ENCODE peak calls at places on chromosome 14, in six cellular contexts. Y is lower lobe of right lung, T is natural killer cell, Q is HFF-Myc, S is GM23338, M is heart left ventricle. C is an unnamed sample.

GRCh38 chr14:90730367-90730766 is 85.9 kb downstream of the TTC7B start:
- DNase-seq in T (no peak), S (peak), Q (no peak), Y (no peak), M (no peak), C (no peak)

GRCh38 chr14:21054123-21054767 is 3.4 kb upstream of the RNASE8 start:
- DNase-seq in Q (no peak), S (peak), M (no peak), Y (no peak), T (no peak), C (no peak)

GRCh38 chr14:91980157-91980556 is 32.7 kb upstream of the FBLN5 start:
- DNase-seq in M (no peak), T (no peak), Y (no peak), S (no peak), Q (peak), C (no peak)

GRCh38 chr14:93323597-93323992 is 9.2 kb downstream of the BTBD7 start:
- DNase-seq in Y (no peak), M (no peak), Q (no peak), S (no peak), T (no peak), C (no peak)

GRCh38 chr14:29030121-29030520 is 263.5 kb downstream of the FOXG1 start:
- DNase-seq in S (no peak), M (no peak), Y (no peak), Q (no peak), T (no peak), C (no peak)

GRCh38 chr14:49966971-49967630 is 74.2 kb downstream of the ARF6 start:
- DNase-seq in S (no peak), Y (no peak), M (no peak), T (no peak), Q (no peak), C (no peak)

GRCh38 chr14:24063263-24063836 is 8.0 kb upstream of the CPNE6 start:
- DNase-seq in Y (no peak), Q (no peak), M (no peak), T (no peak), S (no peak), C (no peak)

GRCh38 chr14:75223664-75224154 is 47.3 kb upstream of the TMED10 start:
- DNase-seq in M (peak), T (no peak), Y (peak), Q (no peak), S (peak), C (peak)

GRCh38 chr14:32209471-32209870 is 6.4 kb upstream of the RNU6-8 start:
- DNase-seq in M (no peak), Y (no peak), T (no peak), Q (no peak), S (no peak), C (no peak)

GRCh38 chr14:35821546-35822411 is 4.4 kb upstream of the BRMS1L start:
- DNase-seq in Q (peak), S (peak), T (no peak), Y (no peak), M (no peak), C (no peak)

GRCh38 chr14:52015411-52016030 is 26.2 kb downstream of the RTRAF start:
- DNase-seq in S (peak), T (no peak), M (peak), Q (no peak), Y (no peak), C (peak)

GRCh38 chr14:35814371-35815005 is 5.4 kb upstream of the RALGAPA1 start:
- DNase-seq in Y (no peak), S (peak), T (peak), Q (peak), M (peak), C (peak)

GRCh38 chr14:41605550-41606248 is 977 bp upstream of the LRFN5 start:
- DNase-seq in T (no peak), Y (no peak), S (peak), Q (no peak), M (no peak), C (peak)

GRCh38 chr14:90554341-90554740 is 157.5 kb downstream of the CALM1 start:
- DNase-seq in Q (no peak), Y (peak), T (no peak), M (no peak), S (no peak), C (no peak)

GRCh38 chr14:105908481-105908911 is 382.1 kb downstream of the TMEM121 start:
- DNase-seq in Q (no peak), Y (no peak), T (no peak), M (no peak), S (no peak), C (no peak)

GRCh38 chr14:105879503-105879866 is 353.1 kb downstream of the TMEM121 start:
- DNase-seq in S (no peak), Y (no peak), M (peak), Q (no peak), T (peak), C (no peak)

GRCh38 chr14:32564591-32564990 is 235.5 kb downstream of the AKAP6 start:
- DNase-seq in M (no peak), Y (no peak), Q (no peak), S (no peak), T (no peak), C (no peak)

GRCh38 chr14:94395900-94396574 is 7.6 kb upstream of the SERPINA1 start:
- DNase-seq in M (no peak), Q (no peak), S (no peak), Y (no peak), T (no peak), C (no peak)

GRCh38 chr14:70731447-70732239 is 77.7 kb downstream of the MAP3K9 start:
- DNase-seq in T (no peak), S (no peak), Y (no peak), M (no peak), Q (no peak), C (no peak)

DNA sequence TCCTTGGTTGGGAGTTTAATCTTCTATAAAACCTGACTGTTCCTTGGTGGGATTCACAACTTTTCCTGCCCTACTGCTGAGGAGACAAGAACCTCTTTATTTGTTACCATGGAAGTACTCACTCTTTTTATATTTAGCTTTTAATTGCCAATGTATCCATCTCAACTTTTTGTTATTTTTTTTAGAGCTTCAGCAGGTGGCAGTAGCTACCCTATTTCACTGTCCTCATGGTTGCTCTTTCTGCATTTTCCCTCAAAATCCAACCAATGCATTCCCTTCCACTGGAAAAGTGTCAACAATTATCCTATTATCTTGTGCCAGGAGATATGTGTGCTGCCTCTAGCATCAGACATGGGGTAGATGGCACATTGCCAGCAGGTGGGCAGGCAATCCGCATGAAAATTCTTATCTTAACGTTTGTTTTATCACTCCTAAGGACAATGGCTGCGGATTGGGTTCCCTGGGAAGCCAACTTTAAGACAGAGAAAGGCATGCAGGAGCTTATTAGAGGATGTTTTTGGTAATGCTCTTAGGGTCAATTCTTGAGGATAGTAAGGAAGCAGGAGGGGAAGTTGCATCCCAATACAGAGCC is 406.4 kb downstream of the SNAPC1 start:
- DNase-seq in M (no peak), T (no peak), S (peak), Q (no peak), Y (no peak), C (no peak)
- TF ChIP-seq CTCF in M (no peak), T (no peak), S (peak), Q (no peak), Y (no peak), C (no peak)

GRCh38 chr14:77986808-77987207 is 183.4 kb upstream of the NRXN3 start:
- DNase-seq in Y (no peak), S (no peak), M (no peak), T (no peak), Q (no peak), C (no peak)

GRCh38 chr14:77989441-77989891 is 180.7 kb upstream of the NRXN3 start:
- DNase-seq in M (peak), Y (no peak), S (no peak), Q (no peak), T (no peak), C (peak)

GRCh38 chr14:77988096-77988870 is 181.9 kb upstream of the NRXN3 start:
- DNase-seq in Q (no peak), M (no peak), Y (no peak), T (no peak), S (no peak), C (no peak)

GRCh38 chr14:77988966-77989365 is 181.2 kb upstream of the NRXN3 start:
- DNase-seq in S (no peak), Q (peak), M (peak), T (no peak), Y (no peak), C (no peak)

GRCh38 chr14:77991128-77991772 is 178.9 kb upstream of the NRXN3 start:
- DNase-seq in M (no peak), Q (no peak), T (no peak), Y (no peak), S (peak), C (no peak)
- TF ChIP-seq CTCF in M (no peak), Q (peak), T (no peak), Y (no peak), S (peak), C (no peak)

GRCh38 chr14:101359221-101360044 is 201.9 kb upstream of the DIO3 start:
- DNase-seq in Y (no peak), Q (no peak), M (no peak), T (no peak), S (no peak), C (no peak)
- TF ChIP-seq CTCF in Y (no peak), Q (no peak), M (no peak), T (no peak), S (no peak), C (no peak)

GRCh38 chr14:65798216-65798615 is 385.7 kb downstream of the FUT8 start:
- DNase-seq in M (no peak), T (no peak), Q (no peak), Y (no peak), S (no peak), C (no peak)

GRCh38 chr14:65791551-65791981 is 379.0 kb downstream of the FUT8 start:
- DNase-seq in S (no peak), Q (no peak), T (peak), Y (no peak), M (no peak), C (peak)

GRCh38 chr14:65792208-65792905 is 379.8 kb downstream of the FUT8 start:
- DNase-seq in M (no peak), Y (no peak), S (no peak), Q (no peak), T (no peak), C (no peak)

GRCh38 chr14:65790185-65790815 is 377.8 kb downstream of the FUT8 start:
- DNase-seq in S (peak), Y (no peak), Q (no peak), T (no peak), M (no peak), C (no peak)

DNA sequence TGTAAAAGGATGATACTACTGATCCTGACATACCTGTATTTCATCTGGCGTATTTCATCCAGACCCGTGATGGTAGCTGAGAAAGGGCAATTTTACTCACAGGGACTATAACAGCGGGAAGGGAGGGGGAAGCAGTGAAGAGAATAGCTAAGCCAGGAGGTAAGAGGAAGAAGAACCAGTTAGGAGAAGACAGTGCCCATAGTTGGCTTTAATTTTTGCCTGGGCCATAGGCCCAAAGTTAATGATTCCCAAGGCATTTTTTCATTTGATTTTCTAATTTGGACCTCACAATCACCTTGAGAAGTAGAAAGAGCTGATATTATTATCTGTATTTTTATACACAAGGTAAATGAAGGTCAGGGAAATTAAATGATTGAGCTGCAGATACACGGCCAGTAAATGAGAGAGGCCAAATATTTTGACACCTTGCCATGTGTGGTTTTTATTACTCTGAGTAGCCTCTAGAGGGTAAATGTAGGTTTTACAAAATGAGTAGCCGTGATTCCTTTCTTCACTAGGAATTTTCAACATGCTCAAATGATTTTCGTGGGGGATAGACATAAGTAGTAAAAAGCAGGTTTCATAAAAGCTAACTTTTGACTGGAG is 382.2 kb downstream of the FUT8 start:
- DNase-seq in Q (no peak), Y (no peak), S (no peak), T (no peak), M (no peak), C (no peak)
- TF ChIP-seq CTCF in Q (no peak), Y (no peak), S (no peak), T (no peak), M (no peak), C (no peak)